ENCODE peak calls at places on chromosome 6, in nine cellular contexts. One of them, this sample, is unnamed.

GRCh38 chr6:30955367-30956042 is 14.7 kb downstream of the MUCL3 start:
- DNase-seq in PC-3: peak; percentile 47
- DNase-seq in uterus: peak; percentile 42
- DNase-seq in endodermal cell: peak; percentile 88
- DNase-seq in A673: peak; percentile 89
- DNase-seq in aorta: peak; percentile 90
- DNase-seq in A549: no peak
- DNase-seq in psoas muscle: peak; percentile 78
- DNase-seq in upper lobe of right lung: peak; percentile 91
- DNase-seq in this sample: peak; percentile 43

GRCh38 chr6:52415333-52415732 is 4.8 kb upstream of the EFHC1 start:
- DNase-seq in PC-3: no peak
- DNase-seq in uterus: no peak
- DNase-seq in endodermal cell: no peak
- DNase-seq in A673: no peak
- DNase-seq in aorta: no peak
- DNase-seq in A549: no peak
- DNase-seq in psoas muscle: no peak
- DNase-seq in upper lobe of right lung: no peak
- DNase-seq in this sample: no peak

GRCh38 chr6:158958504-158959386 is 41.3 kb downstream of the RSPH3 start:
- DNase-seq in PC-3: no peak
- DNase-seq in uterus: no peak
- DNase-seq in endodermal cell: no peak
- DNase-seq in A673: no peak
- DNase-seq in aorta: no peak
- DNase-seq in A549: no peak
- DNase-seq in psoas muscle: no peak
- DNase-seq in upper lobe of right lung: no peak
- DNase-seq in this sample: peak; percentile 17

GRCh38 chr6:44224154-44224977 is 971 bp downstream of the SLC29A1 start:
- DNase-seq in PC-3: peak; percentile 44
- DNase-seq in uterus: no peak
- DNase-seq in endodermal cell: no peak
- DNase-seq in A673: peak; percentile 33
- DNase-seq in aorta: peak; percentile 76
- DNase-seq in A549: no peak
- DNase-seq in psoas muscle: no peak
- DNase-seq in upper lobe of right lung: no peak
- DNase-seq in this sample: no peak

GRCh38 chr6:39076993-39077535 is 28.5 kb downstream of the GLP1R start:
- DNase-seq in PC-3: no peak
- DNase-seq in uterus: no peak
- DNase-seq in endodermal cell: peak; percentile 32
- DNase-seq in A673: no peak
- DNase-seq in aorta: no peak
- DNase-seq in A549: no peak
- DNase-seq in psoas muscle: no peak
- DNase-seq in upper lobe of right lung: no peak
- DNase-seq in this sample: no peak

GRCh38 chr6:96433950-96434349 is 87.7 kb upstream of the UFL1 start:
- DNase-seq in PC-3: no peak
- DNase-seq in uterus: no peak
- DNase-seq in endodermal cell: no peak
- DNase-seq in A673: no peak
- DNase-seq in aorta: no peak
- DNase-seq in A549: no peak
- DNase-seq in psoas muscle: no peak
- DNase-seq in upper lobe of right lung: no peak
- DNase-seq in this sample: no peak

GRCh38 chr6:30787954-30788353 is 43.6 kb upstream of the IER3 start:
- DNase-seq in PC-3: peak; percentile 43
- DNase-seq in uterus: no peak
- DNase-seq in endodermal cell: no peak
- DNase-seq in A673: no peak
- DNase-seq in aorta: peak; percentile 30
- DNase-seq in A549: no peak
- DNase-seq in psoas muscle: no peak
- DNase-seq in upper lobe of right lung: no peak
- DNase-seq in this sample: no peak

GRCh38 chr6:135853227-135853626 is 1.7 kb downstream of the PDE7B start:
- DNase-seq in PC-3: no peak
- DNase-seq in uterus: no peak
- DNase-seq in endodermal cell: no peak
- DNase-seq in A673: no peak
- DNase-seq in aorta: no peak
- DNase-seq in A549: peak; percentile 29
- DNase-seq in psoas muscle: no peak
- DNase-seq in upper lobe of right lung: no peak
- DNase-seq in this sample: no peak

GRCh38 chr6:37822851-37823682 is 3.5 kb downstream of the ZFAND3 start:
- DNase-seq in PC-3: peak; percentile 61
- DNase-seq in uterus: peak; percentile 21
- DNase-seq in endodermal cell: no peak
- DNase-seq in A673: peak; percentile 29
- DNase-seq in aorta: no peak
- DNase-seq in A549: no peak
- DNase-seq in psoas muscle: no peak
- DNase-seq in upper lobe of right lung: no peak
- DNase-seq in this sample: no peak

GRCh38 chr6:54060286-54060685 is 51.0 kb upstream of the MLIP start:
- DNase-seq in PC-3: no peak
- DNase-seq in uterus: no peak
- DNase-seq in endodermal cell: no peak
- DNase-seq in A673: peak; percentile 84
- DNase-seq in aorta: no peak
- DNase-seq in A549: no peak
- DNase-seq in psoas muscle: no peak
- DNase-seq in upper lobe of right lung: no peak
- DNase-seq in this sample: no peak

GRCh38 chr6:157879034-157879872 is 56.2 kb downstream of the SNX9 start:
- DNase-seq in PC-3: no peak
- DNase-seq in uterus: no peak
- DNase-seq in endodermal cell: no peak
- DNase-seq in A673: no peak
- DNase-seq in aorta: no peak
- DNase-seq in A549: no peak
- DNase-seq in psoas muscle: no peak
- DNase-seq in upper lobe of right lung: no peak
- DNase-seq in this sample: no peak

GRCh38 chr6:33945931-33946330 is 142.1 kb upstream of the MLN start:
- DNase-seq in PC-3: no peak
- DNase-seq in uterus: no peak
- DNase-seq in endodermal cell: no peak
- DNase-seq in A673: no peak
- DNase-seq in aorta: peak; percentile 11
- DNase-seq in A549: no peak
- DNase-seq in psoas muscle: no peak
- DNase-seq in upper lobe of right lung: no peak
- DNase-seq in this sample: no peak

GRCh38 chr6:26028753-26029569 is 58.3 kb upstream of the HFE start:
- DNase-seq in PC-3: peak; percentile 46
- DNase-seq in uterus: no peak
- DNase-seq in endodermal cell: peak; percentile 83
- DNase-seq in A673: peak; percentile 26
- DNase-seq in aorta: no peak
- DNase-seq in A549: peak; percentile 46
- DNase-seq in psoas muscle: no peak
- DNase-seq in upper lobe of right lung: no peak
- DNase-seq in this sample: no peak

GRCh38 chr6:93787841-93788240 is 368.5 kb upstream of the EPHA7 start:
- DNase-seq in PC-3: peak; percentile 18
- DNase-seq in uterus: no peak
- DNase-seq in endodermal cell: no peak
- DNase-seq in A673: no peak
- DNase-seq in aorta: no peak
- DNase-seq in A549: no peak
- DNase-seq in psoas muscle: no peak
- DNase-seq in upper lobe of right lung: no peak
- DNase-seq in this sample: no peak

GRCh38 chr6:14037402-14038277 is 79.9 kb upstream of the CD83 start:
- DNase-seq in PC-3: peak; percentile 53
- DNase-seq in uterus: no peak
- DNase-seq in endodermal cell: no peak
- DNase-seq in A673: no peak
- DNase-seq in aorta: no peak
- DNase-seq in A549: no peak
- DNase-seq in psoas muscle: no peak
- DNase-seq in upper lobe of right lung: no peak
- DNase-seq in this sample: no peak

DNA sequence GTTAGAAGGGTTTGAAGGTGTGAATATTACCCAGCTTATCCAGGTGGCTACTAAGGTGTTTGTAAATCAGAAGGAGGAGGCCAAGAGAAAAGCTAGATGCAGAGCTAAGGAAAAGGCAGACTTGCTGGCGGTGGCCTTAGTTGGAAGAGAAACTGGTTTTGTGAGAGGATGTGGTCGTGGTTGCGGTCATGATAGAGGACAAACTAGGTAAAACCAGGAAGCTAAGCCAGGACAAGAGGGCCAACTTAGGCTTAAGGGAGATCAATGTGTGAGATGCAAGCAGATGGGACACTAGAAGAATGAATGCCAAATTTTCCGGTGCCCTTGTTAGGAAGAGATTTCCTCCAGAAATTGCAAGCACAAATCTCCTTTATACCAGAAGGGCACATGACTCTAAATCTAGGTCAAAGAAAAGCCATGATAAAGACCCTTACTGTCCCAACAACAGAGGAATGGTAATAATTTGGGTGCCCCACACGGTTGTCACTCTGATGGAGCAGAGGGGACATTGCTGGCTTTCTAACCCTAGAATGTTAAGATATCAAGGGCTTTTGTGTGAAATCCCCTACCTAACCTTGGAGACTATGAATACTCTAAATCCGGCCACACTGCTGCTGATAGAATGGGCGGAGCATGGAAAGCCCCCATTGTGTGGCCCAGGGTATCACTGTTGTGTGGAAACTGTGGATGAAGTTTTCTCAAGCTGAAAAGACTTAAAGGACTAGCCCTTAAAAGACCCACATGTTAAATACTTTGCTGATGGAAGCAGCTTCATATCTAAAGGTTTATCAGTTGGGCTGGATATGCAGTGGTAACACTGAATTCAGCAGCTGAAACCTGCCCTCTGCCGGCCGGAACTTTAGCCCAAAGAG is 7.8 kb downstream of the IL22RA2 start:
- DNase-seq in PC-3: peak; percentile 26
- DNase-seq in uterus: no peak
- DNase-seq in endodermal cell: no peak
- DNase-seq in A673: peak; percentile 23
- DNase-seq in aorta: no peak
- DNase-seq in A549: peak; percentile 37
- DNase-seq in psoas muscle: no peak
- DNase-seq in upper lobe of right lung: no peak
- DNase-seq in this sample: peak; percentile 34
- H3K9me3 ChIP-seq in PC-3: no peaks in the 10 kb centered on the region
- H3K9me3 ChIP-seq in uterus: no peaks in the 10 kb centered on the region
- H3K9me3 ChIP-seq in endodermal cell: peaks cover 55% of the 10 kb centered on the region
- H3K9me3 ChIP-seq in A673: no peaks in the 10 kb centered on the region
- H3K9me3 ChIP-seq in aorta: no peaks in the 10 kb centered on the region
- H3K9me3 ChIP-seq in A549: no peaks in the 10 kb centered on the region
- H3K9me3 ChIP-seq in psoas muscle: no peaks in the 10 kb centered on the region
- H3K9me3 ChIP-seq in upper lobe of right lung: no peaks in the 10 kb centered on the region
- H3K9me3 ChIP-seq in this sample: no peaks in the 10 kb centered on the region

GRCh38 chr6:27451660-27452390 is 21.1 kb downstream of the ZNF184 start:
- DNase-seq in PC-3: no peak
- DNase-seq in uterus: no peak
- DNase-seq in endodermal cell: no peak
- DNase-seq in A673: no peak
- DNase-seq in aorta: no peak
- DNase-seq in A549: no peak
- DNase-seq in psoas muscle: no peak
- DNase-seq in upper lobe of right lung: no peak
- DNase-seq in this sample: no peak
- H3K9me3 ChIP-seq in PC-3: peaks cover 89% of the 10 kb centered on the region
- H3K9me3 ChIP-seq in uterus: no peaks in the 10 kb centered on the region
- H3K9me3 ChIP-seq in endodermal cell: peaks cover 93% of the 10 kb centered on the region
- H3K9me3 ChIP-seq in A673: peaks cover 94% of the 10 kb centered on the region
- H3K9me3 ChIP-seq in aorta: peaks cover 18% of the 10 kb centered on the region
- H3K9me3 ChIP-seq in A549: peaks cover 91% of the 10 kb centered on the region
- H3K9me3 ChIP-seq in psoas muscle: peaks cover 90% of the 10 kb centered on the region
- H3K9me3 ChIP-seq in upper lobe of right lung: peaks cover 74% of the 10 kb centered on the region
- H3K9me3 ChIP-seq in this sample: peaks cover 76% of the 10 kb centered on the region

DNA sequence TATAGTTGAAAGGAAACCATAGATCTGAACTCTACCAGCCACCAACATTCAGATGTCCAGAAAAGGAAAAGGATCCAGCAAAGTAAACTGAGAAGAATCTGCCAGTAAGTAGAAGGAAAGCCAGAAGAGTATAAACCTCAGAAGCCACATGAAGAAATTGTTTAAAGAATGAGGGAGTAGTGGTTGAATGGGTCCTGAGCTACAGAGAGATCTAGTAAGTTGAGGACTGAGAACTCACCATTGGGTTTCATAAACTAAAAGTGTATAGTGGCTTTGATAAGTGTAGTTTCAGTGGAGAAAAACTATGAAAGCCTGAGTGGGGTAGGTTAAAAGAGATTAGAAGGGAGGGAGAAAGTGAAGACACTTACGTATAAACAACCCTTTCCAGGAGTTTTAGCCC is 32.0 kb upstream of the SUMO4 start:
- DNase-seq in PC-3: no peak
- DNase-seq in uterus: no peak
- DNase-seq in endodermal cell: no peak
- DNase-seq in A673: no peak
- DNase-seq in aorta: no peak
- DNase-seq in A549: no peak
- DNase-seq in psoas muscle: no peak
- DNase-seq in upper lobe of right lung: no peak
- DNase-seq in this sample: no peak
- H3K9me3 ChIP-seq in PC-3: no peaks in the 10 kb centered on the region
- H3K9me3 ChIP-seq in uterus: no peaks in the 10 kb centered on the region
- H3K9me3 ChIP-seq in endodermal cell: no peaks in the 10 kb centered on the region
- H3K9me3 ChIP-seq in A673: no peaks in the 10 kb centered on the region
- H3K9me3 ChIP-seq in aorta: no peaks in the 10 kb centered on the region
- H3K9me3 ChIP-seq in A549: no peaks in the 10 kb centered on the region
- H3K9me3 ChIP-seq in psoas muscle: no peaks in the 10 kb centered on the region
- H3K9me3 ChIP-seq in upper lobe of right lung: no peaks in the 10 kb centered on the region
- H3K9me3 ChIP-seq in this sample: no peaks in the 10 kb centered on the region

DNA sequence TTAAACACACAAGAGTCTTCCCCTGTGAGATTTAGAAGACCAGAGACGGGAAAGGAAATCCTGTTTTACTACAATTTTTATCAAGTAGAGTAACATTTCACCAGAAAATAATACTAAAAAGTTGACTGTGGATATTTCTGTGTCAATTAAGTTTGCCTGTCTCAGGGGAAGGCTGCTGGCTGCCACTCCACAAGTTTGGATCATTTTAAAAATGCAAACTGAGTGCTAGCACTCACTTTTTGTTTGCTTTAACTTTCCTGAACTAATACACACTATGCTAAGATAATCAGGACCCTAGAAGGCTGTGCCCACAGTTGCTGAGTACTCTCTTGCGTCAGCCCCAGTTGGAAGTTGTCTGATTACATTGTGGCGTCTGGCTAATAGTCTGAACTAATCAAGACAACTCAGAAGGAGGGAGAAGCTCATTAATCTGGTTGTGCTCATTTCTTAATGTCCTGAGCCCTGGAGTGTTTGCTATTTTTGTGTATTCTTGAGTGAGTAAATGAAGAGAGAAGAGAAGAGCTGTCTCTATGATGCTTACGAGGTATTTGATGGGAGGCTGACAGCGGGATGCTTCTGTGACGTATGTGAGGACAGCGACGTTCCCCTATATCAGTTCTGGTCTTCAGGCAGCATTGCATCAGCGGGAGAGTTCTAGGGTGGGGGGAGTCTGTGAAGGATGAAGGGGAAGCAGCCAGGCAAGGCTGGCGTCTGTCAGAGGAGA is 664.2 kb downstream of the QKI start:
- DNase-seq in PC-3: no peak
- DNase-seq in uterus: no peak
- DNase-seq in endodermal cell: no peak
- DNase-seq in A673: no peak
- DNase-seq in aorta: no peak
- DNase-seq in A549: no peak
- DNase-seq in psoas muscle: no peak
- DNase-seq in upper lobe of right lung: no peak
- DNase-seq in this sample: no peak
- H3K9me3 ChIP-seq in PC-3: no peaks in the 10 kb centered on the region
- H3K9me3 ChIP-seq in uterus: no peaks in the 10 kb centered on the region
- H3K9me3 ChIP-seq in endodermal cell: no peaks in the 10 kb centered on the region
- H3K9me3 ChIP-seq in A673: no peaks in the 10 kb centered on the region
- H3K9me3 ChIP-seq in aorta: no peaks in the 10 kb centered on the region
- H3K9me3 ChIP-seq in A549: no peaks in the 10 kb centered on the region
- H3K9me3 ChIP-seq in psoas muscle: no peaks in the 10 kb centered on the region
- H3K9me3 ChIP-seq in upper lobe of right lung: no peaks in the 10 kb centered on the region
- H3K9me3 ChIP-seq in this sample: no peaks in the 10 kb centered on the region

This sample was measured in T-helper 17 cell.